ENCODE peak calls at places on chromosomes 13 and 19, in four cellular contexts. J, C, H and Q are unnamed samples.

GRCh38 chr13:39095500-39095899 is 57.2 kb downstream of the NHLRC3 start:
- DNase-seq in C (no peak), H (no peak), J (no peak), Q (no peak)

GRCh38 chr19:39122934-39123731 is 2.5 kb upstream of the PAK4 start:
- DNase-seq in H (no peak), J (no peak), C (no peak), Q (no peak)

GRCh38 chr13:67228031-67228430 is 2.1 kb downstream of the PCDH9 start:
- DNase-seq in H (no peak), J (no peak), C (no peak), Q (no peak)

GRCh38 chr19:46714523-46715106 is 2.3 kb downstream of the PRKD2 start:
- DNase-seq in C (no peak), J (no peak), H (no peak), Q (no peak)

GRCh38 chr19:2720777-2721569 is at the start of gene DIRAS1:
- DNase-seq in C (peak), J (no peak), H (no peak), Q (no peak)

GRCh38 chr19:16259385-16260159 is 61.9 kb downstream of the AP1M1 start:
- DNase-seq in J (no peak), C (no peak), H (no peak), Q (no peak)

GRCh38 chr13:102132896-102133295 is 269.0 kb downstream of the FGF14 start:
- DNase-seq in C (no peak), J (no peak), H (no peak), Q (no peak)

GRCh38 chr13:95073826-95074345 is 227.4 kb downstream of the ABCC4 start:
- DNase-seq in H (no peak), J (no peak), C (no peak), Q (no peak)

GRCh38 chr13:25846227-25846984 is 205.4 kb downstream of the SHISA2 start:
- DNase-seq in H (no peak), J (peak), C (no peak), Q (no peak)

GRCh38 chr19:36013280-36014028 is 559 bp downstream of the ALKBH6 start:
- DNase-seq in C (no peak), H (no peak), J (no peak), Q (no peak)